ENCODE peak calls at places on chromosomes 1 and 21, in ten cellular contexts. One of them, this sample, is unnamed. For H3K4me1, the result is how much of the 10 kb centered on the place peaks cover.

GRCh38 chr1:159023723-159024122 is 14.0 kb downstream of the IFI16 start:
- DNase-seq in iPS DF 6.9: no peak
- DNase-seq in OCI-LY7: no peak
- DNase-seq in left ventricle myocardium inferior: no peak
- DNase-seq in heart right ventricle: no peak
- DNase-seq in stomach: no peak
- DNase-seq in pancreas: no peak
- DNase-seq in IMR-90: no peak
- DNase-seq in mammary epithelial cell: no peak
- DNase-seq in ovary: no peak
- DNase-seq in this sample: no peak

GRCh38 chr1:119515221-119515620 is 8.2 kb downstream of the HSD3B1 start:
- DNase-seq in iPS DF 6.9: no peak
- DNase-seq in stomach: no peak
- DNase-seq in mammary epithelial cell: no peak
- DNase-seq in ovary: no peak
- DNase-seq in pancreas: no peak
- DNase-seq in OCI-LY7: no peak
- DNase-seq in IMR-90: no peak
- DNase-seq in heart right ventricle: no peak
- DNase-seq in left ventricle myocardium inferior: no peak
- DNase-seq in this sample: no peak

GRCh38 chr1:241640867-241641542 is 836 bp upstream of the CHML start:
- DNase-seq in ovary: peak
- DNase-seq in OCI-LY7: peak
- DNase-seq in pancreas: no peak
- DNase-seq in heart right ventricle: no peak
- DNase-seq in left ventricle myocardium inferior: no peak
- DNase-seq in mammary epithelial cell: no peak
- DNase-seq in iPS DF 6.9: no peak
- DNase-seq in IMR-90: no peak
- DNase-seq in stomach: no peak
- DNase-seq in this sample: peak

GRCh38 chr1:118151312-118151937 is 33.6 kb downstream of the SPAG17 start:
- DNase-seq in pancreas: peak
- DNase-seq in OCI-LY7: peak
- DNase-seq in stomach: peak
- DNase-seq in ovary: peak
- DNase-seq in heart right ventricle: no peak
- DNase-seq in mammary epithelial cell: peak
- DNase-seq in iPS DF 6.9: peak
- DNase-seq in left ventricle myocardium inferior: no peak
- DNase-seq in IMR-90: peak
- DNase-seq in this sample: peak

GRCh38 chr1:1996207-1996651 is 7.4 kb downstream of the CFAP74 start:
- DNase-seq in mammary epithelial cell: no peak
- DNase-seq in heart right ventricle: no peak
- DNase-seq in stomach: no peak
- DNase-seq in left ventricle myocardium inferior: no peak
- DNase-seq in pancreas: no peak
- DNase-seq in ovary: no peak
- DNase-seq in OCI-LY7: peak
- DNase-seq in iPS DF 6.9: no peak
- DNase-seq in IMR-90: peak
- DNase-seq in this sample: no peak

GRCh38 chr1:150512846-150513245 is 2.7 kb upstream of the FALEC start:
- DNase-seq in OCI-LY7: no peak
- DNase-seq in mammary epithelial cell: no peak
- DNase-seq in left ventricle myocardium inferior: no peak
- DNase-seq in ovary: no peak
- DNase-seq in pancreas: no peak
- DNase-seq in iPS DF 6.9: no peak
- DNase-seq in heart right ventricle: no peak
- DNase-seq in stomach: no peak
- DNase-seq in IMR-90: no peak
- DNase-seq in this sample: no peak

GRCh38 chr1:224641030-224641429 is 24.9 kb downstream of the CNIH3 start:
- DNase-seq in stomach: peak
- DNase-seq in IMR-90: no peak
- DNase-seq in heart right ventricle: no peak
- DNase-seq in pancreas: peak
- DNase-seq in iPS DF 6.9: no peak
- DNase-seq in ovary: no peak
- DNase-seq in OCI-LY7: peak
- DNase-seq in mammary epithelial cell: no peak
- DNase-seq in left ventricle myocardium inferior: no peak
- DNase-seq in this sample: no peak

GRCh38 chr1:81920245-81920740 is 119.6 kb downstream of the ADGRL2 start:
- DNase-seq in stomach: no peak
- DNase-seq in iPS DF 6.9: peak
- DNase-seq in ovary: peak
- DNase-seq in OCI-LY7: no peak
- DNase-seq in mammary epithelial cell: peak
- DNase-seq in pancreas: no peak
- DNase-seq in IMR-90: peak
- DNase-seq in heart right ventricle: peak
- DNase-seq in left ventricle myocardium inferior: peak
- DNase-seq in this sample: no peak

GRCh38 chr1:166133276-166133841 is 33.4 kb downstream of the FAM78B start:
- DNase-seq in left ventricle myocardium inferior: no peak
- DNase-seq in pancreas: no peak
- DNase-seq in OCI-LY7: peak
- DNase-seq in heart right ventricle: no peak
- DNase-seq in stomach: no peak
- DNase-seq in IMR-90: no peak
- DNase-seq in mammary epithelial cell: peak
- DNase-seq in iPS DF 6.9: no peak
- DNase-seq in ovary: no peak
- DNase-seq in this sample: no peak

GRCh38 chr1:82366694-82367093 is 566.0 kb downstream of the ADGRL2 start:
- DNase-seq in mammary epithelial cell: peak
- DNase-seq in heart right ventricle: no peak
- DNase-seq in OCI-LY7: no peak
- DNase-seq in IMR-90: no peak
- DNase-seq in left ventricle myocardium inferior: no peak
- DNase-seq in pancreas: no peak
- DNase-seq in ovary: no peak
- DNase-seq in iPS DF 6.9: no peak
- DNase-seq in stomach: no peak
- DNase-seq in this sample: no peak

GRCh38 chr1:85579619-85580018 is 942 bp upstream of the CCN1 start:
- DNase-seq in mammary epithelial cell: no peak
- DNase-seq in ovary: peak
- DNase-seq in iPS DF 6.9: no peak
- DNase-seq in heart right ventricle: peak
- DNase-seq in pancreas: peak
- DNase-seq in stomach: no peak
- DNase-seq in OCI-LY7: no peak
- DNase-seq in IMR-90: peak
- DNase-seq in left ventricle myocardium inferior: peak
- DNase-seq in this sample: no peak

GRCh38 chr21:41950941-41951408 is 2.8 kb downstream of the C2CD2 start:
- DNase-seq in heart right ventricle: no peak
- DNase-seq in OCI-LY7: no peak
- DNase-seq in stomach: no peak
- DNase-seq in pancreas: no peak
- DNase-seq in IMR-90: no peak
- DNase-seq in left ventricle myocardium inferior: no peak
- DNase-seq in mammary epithelial cell: no peak
- DNase-seq in ovary: no peak
- DNase-seq in iPS DF 6.9: no peak
- DNase-seq in this sample: no peak

GRCh38 chr21:41947596-41948403 is 6.0 kb downstream of the C2CD2 start:
- DNase-seq in IMR-90: peak
- DNase-seq in left ventricle myocardium inferior: no peak
- DNase-seq in heart right ventricle: no peak
- DNase-seq in mammary epithelial cell: no peak
- DNase-seq in OCI-LY7: no peak
- DNase-seq in stomach: no peak
- DNase-seq in pancreas: no peak
- DNase-seq in ovary: peak
- DNase-seq in iPS DF 6.9: no peak
- DNase-seq in this sample: no peak

GRCh38 chr21:41945982-41946381 is 7.8 kb downstream of the C2CD2 start:
- DNase-seq in OCI-LY7: no peak
- DNase-seq in IMR-90: no peak
- DNase-seq in left ventricle myocardium inferior: no peak
- DNase-seq in stomach: no peak
- DNase-seq in mammary epithelial cell: no peak
- DNase-seq in iPS DF 6.9: no peak
- DNase-seq in ovary: no peak
- DNase-seq in heart right ventricle: no peak
- DNase-seq in pancreas: no peak
- DNase-seq in this sample: peak

GRCh38 chr21:41948404-41948895 is 5.4 kb downstream of the C2CD2 start:
- DNase-seq in OCI-LY7: no peak
- DNase-seq in ovary: no peak
- DNase-seq in IMR-90: no peak
- DNase-seq in mammary epithelial cell: no peak
- DNase-seq in stomach: no peak
- DNase-seq in left ventricle myocardium inferior: no peak
- DNase-seq in iPS DF 6.9: no peak
- DNase-seq in heart right ventricle: no peak
- DNase-seq in pancreas: no peak
- DNase-seq in this sample: no peak

GRCh38 chr21:41948901-41949300 is 4.9 kb downstream of the C2CD2 start:
- DNase-seq in iPS DF 6.9: no peak
- DNase-seq in left ventricle myocardium inferior: no peak
- DNase-seq in pancreas: no peak
- DNase-seq in heart right ventricle: no peak
- DNase-seq in IMR-90: no peak
- DNase-seq in mammary epithelial cell: no peak
- DNase-seq in stomach: no peak
- DNase-seq in ovary: no peak
- DNase-seq in OCI-LY7: no peak
- DNase-seq in this sample: peak
- H3K27ac ChIP-seq in iPS DF 6.9: no peak
- H3K27ac ChIP-seq in left ventricle myocardium inferior: no peak
- H3K27ac ChIP-seq in pancreas: no peak
- H3K27ac ChIP-seq in heart right ventricle: no peak
- H3K27ac ChIP-seq in IMR-90: no peak
- H3K27ac ChIP-seq in mammary epithelial cell: no peak
- H3K27ac ChIP-seq in stomach: no peak
- H3K27ac ChIP-seq in ovary: peak
- H3K27ac ChIP-seq in OCI-LY7: no peak
- H3K27ac ChIP-seq in this sample: no peak

DNA sequence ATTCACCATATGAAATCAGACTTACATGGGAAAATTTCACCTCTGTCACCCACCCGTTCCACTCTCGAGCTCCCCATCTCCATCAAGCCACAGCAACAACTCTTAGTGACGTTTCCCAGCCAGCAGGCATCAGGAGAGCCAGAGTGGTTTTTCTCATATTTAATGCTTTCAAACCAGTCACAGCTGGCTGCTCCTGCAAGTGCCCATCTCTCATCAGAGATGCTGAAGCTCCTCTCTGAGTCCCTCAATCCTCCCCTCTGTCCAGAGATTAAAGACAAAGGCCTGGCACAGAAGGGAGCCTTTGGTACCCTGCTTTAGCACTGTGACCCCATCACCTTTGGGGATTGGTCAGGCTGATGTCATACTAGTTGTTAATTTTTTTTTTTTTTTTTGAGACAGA is 277.3 kb downstream of the DNM3 start:
- DNase-seq in OCI-LY7: no peak
- DNase-seq in mammary epithelial cell: no peak
- DNase-seq in IMR-90: no peak
- DNase-seq in iPS DF 6.9: no peak
- DNase-seq in ovary: no peak
- DNase-seq in left ventricle myocardium inferior: no peak
- DNase-seq in pancreas: no peak
- DNase-seq in heart right ventricle: no peak
- DNase-seq in stomach: no peak
- DNase-seq in this sample: no peak
- H3K4me1 ChIP-seq in OCI-LY7: under half
- H3K4me1 ChIP-seq in mammary epithelial cell: under half
- H3K4me1 ChIP-seq in IMR-90: under half
- H3K4me1 ChIP-seq in iPS DF 6.9: under half
- H3K4me1 ChIP-seq in ovary: under half
- H3K4me1 ChIP-seq in left ventricle myocardium inferior: under half
- H3K4me1 ChIP-seq in pancreas: under half
- H3K4me1 ChIP-seq in heart right ventricle: under half
- H3K4me1 ChIP-seq in stomach: under half
- H3K4me1 ChIP-seq in this sample: under half

DNA sequence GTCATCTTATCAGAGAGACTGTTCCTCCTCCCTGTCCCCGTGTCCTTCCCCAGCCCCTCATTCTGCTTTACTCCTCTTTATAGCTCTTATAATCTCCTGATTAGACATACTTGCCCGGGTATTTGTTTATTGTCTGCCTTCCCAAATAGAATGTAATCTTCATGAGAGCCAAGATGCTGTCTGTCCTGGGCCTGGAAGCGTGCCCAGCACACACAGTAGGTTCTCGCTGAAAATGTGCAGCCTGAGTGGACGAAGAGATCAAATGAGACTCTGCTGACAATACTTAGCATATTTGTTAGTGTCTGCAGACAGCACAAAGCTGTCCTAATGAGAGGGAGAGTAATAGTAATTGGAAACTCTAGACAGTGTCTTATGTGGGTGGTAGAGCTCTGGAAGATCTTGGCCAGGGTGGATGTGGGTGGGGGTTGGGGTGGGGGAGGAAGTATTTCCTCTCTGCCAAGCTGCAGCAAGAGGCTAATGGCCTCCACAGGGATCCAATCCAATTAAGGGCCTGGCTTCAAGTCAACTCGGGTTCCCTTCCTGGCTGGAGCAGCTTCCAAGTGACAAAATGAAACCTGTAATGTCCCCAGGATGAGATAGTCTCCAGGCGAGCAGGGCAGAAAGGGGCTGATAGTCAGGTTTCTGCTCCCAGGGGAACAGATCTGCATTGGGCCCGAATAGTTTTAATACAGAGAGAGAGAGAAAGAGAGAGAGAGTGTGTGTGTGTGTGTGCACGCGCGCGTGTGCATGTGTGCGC is 9.4 kb upstream of the CLIC4 start:
- DNase-seq in ovary: peak
- DNase-seq in stomach: no peak
- DNase-seq in left ventricle myocardium inferior: peak
- DNase-seq in pancreas: no peak
- DNase-seq in IMR-90: peak
- DNase-seq in iPS DF 6.9: no peak
- DNase-seq in heart right ventricle: peak
- DNase-seq in OCI-LY7: peak
- DNase-seq in mammary epithelial cell: no peak
- DNase-seq in this sample: no peak
- H3K27ac ChIP-seq in ovary: peak
- H3K27ac ChIP-seq in stomach: peak
- H3K27ac ChIP-seq in left ventricle myocardium inferior: peak
- H3K27ac ChIP-seq in pancreas: no peak
- H3K27ac ChIP-seq in IMR-90: peak
- H3K27ac ChIP-seq in iPS DF 6.9: no peak
- H3K27ac ChIP-seq in heart right ventricle: peak
- H3K27ac ChIP-seq in OCI-LY7: peak
- H3K27ac ChIP-seq in mammary epithelial cell: no peak
- H3K27ac ChIP-seq in this sample: peak

GRCh38 chr1:24418898-24419628 is 3.5 kb downstream of the NIPAL3 start:
- DNase-seq in mammary epithelial cell: peak
- DNase-seq in OCI-LY7: no peak
- DNase-seq in left ventricle myocardium inferior: no peak
- DNase-seq in pancreas: peak
- DNase-seq in ovary: no peak
- DNase-seq in iPS DF 6.9: no peak
- DNase-seq in stomach: peak
- DNase-seq in heart right ventricle: peak
- DNase-seq in IMR-90: peak
- DNase-seq in this sample: no peak
- H3K4me1 ChIP-seq in mammary epithelial cell: under half
- H3K4me1 ChIP-seq in OCI-LY7: under half
- H3K4me1 ChIP-seq in left ventricle myocardium inferior: under half
- H3K4me1 ChIP-seq in pancreas: under half
- H3K4me1 ChIP-seq in ovary: under half
- H3K4me1 ChIP-seq in iPS DF 6.9: under half
- H3K4me1 ChIP-seq in stomach: under half
- H3K4me1 ChIP-seq in heart right ventricle: under half
- H3K4me1 ChIP-seq in IMR-90: under half
- H3K4me1 ChIP-seq in this sample: under half